ENCODE peak calls at places on chromosomes 1 and 21, in eight cellular contexts. F is MCF 10A, P is T-helper 9 cell, H is midbrain, G is activated B cell treated with CpG ODN at 0.5 μM for 24 hours, T is GM12865, D is cardiac muscle cell, E is ACHN. N is an unnamed sample.

GRCh38 chr1:94591791-94592565 is 50.4 kb upstream of the F3 start:
- DNase-seq in P (no peak), G (no peak), T (no peak), D (no peak), F (no peak), H (peak), E (no peak), N (no peak)

GRCh38 chr1:58546520-58547308 is at the start of gene OMA1:
- DNase-seq in F (peak), P (peak), E (peak), T (peak), G (peak), D (peak), H (peak), N (peak)

GRCh38 chr1:53368314-53369033 is 40.6 kb upstream of the LRP8 start:
- DNase-seq in F (no peak), G (peak), P (no peak), D (no peak), H (peak), E (no peak), T (no peak), N (peak)

GRCh38 chr1:58785424-58786058 is 1.7 kb upstream of the JUN start:
- DNase-seq in E (peak), T (peak), F (peak), G (peak), H (peak), D (peak), P (peak), N (peak)

GRCh38 chr21:26966978-26967913 is at the start of gene ADAMTS5:
- DNase-seq in H (no peak), F (peak), D (peak), G (no peak), E (peak), T (no peak), P (no peak), N (peak)

GRCh38 chr21:43869486-43870325 is 4.7 kb downstream of the AGPAT3 start:
- DNase-seq in F (no peak), D (no peak), P (no peak), T (no peak), H (no peak), E (no peak), G (no peak), N (no peak)

GRCh38 chr1:53328009-53328489 is at the start of gene LRP8:
- DNase-seq in G (peak), E (peak), T (peak), H (peak), F (peak), D (peak), P (peak), N (peak)

GRCh38 chr1:209650454-209650853 is 1.8 kb downstream of the LAMB3 start:
- DNase-seq in F (peak), H (no peak), E (no peak), P (no peak), G (no peak), T (no peak), D (peak), N (no peak)

GRCh38 chr21:30448514-30448913 is 8.4 kb downstream of the KRTAP15-1 start:
- DNase-seq in G (no peak), E (no peak), F (no peak), T (no peak), D (no peak), H (no peak), P (no peak), N (no peak)

GRCh38 chr1:192756847-192757246 is 52.0 kb upstream of the RGS2 start:
- DNase-seq in D (no peak), H (peak), P (no peak), T (no peak), E (no peak), G (no peak), F (no peak), N (no peak)

GRCh38 chr21:26795866-26796329 is 49.3 kb downstream of the ADAMTS1 start:
- DNase-seq in E (no peak), T (no peak), P (no peak), G (no peak), F (peak), H (peak), D (peak), N (peak)

GRCh38 chr1:220696863-220697231 is 6.7 kb downstream of the C1orf115 start:
- DNase-seq in D (peak), F (no peak), E (no peak), T (no peak), G (no peak), H (no peak), P (no peak), N (no peak)

GRCh38 chr1:175863291-175864050 is 120.1 kb upstream of the TNR start:
- DNase-seq in F (no peak), P (no peak), E (no peak), T (no peak), D (no peak), H (peak), G (no peak), N (no peak)

GRCh38 chr1:248841702-248842395 is 3.8 kb downstream of the ZNF672 start:
- DNase-seq in F (peak), D (peak), T (peak), E (peak), G (no peak), H (no peak), P (no peak), N (no peak)

GRCh38 chr1:33094971-33095604 is 14.1 kb downstream of the AZIN2 start:
- DNase-seq in P (peak), G (no peak), T (peak), F (peak), H (peak), E (peak), D (peak), N (peak)

GRCh38 chr21:42688841-42689371 is 35.5 kb downstream of the PDE9A start:
- DNase-seq in D (no peak), F (no peak), T (no peak), H (no peak), E (no peak), G (no peak), P (no peak), N (no peak)

GRCh38 chr1:202578001-202578500 is 132.2 kb downstream of the SYT2 start:
- DNase-seq in E (no peak), P (no peak), G (no peak), T (no peak), D (peak), H (no peak), F (peak), N (no peak)